ENCODE peak calls at places on chromosomes 2 and 18, in four cellular contexts. J is HepG2, V is H1, F is GM12878. T is an unnamed sample. For H3K27me3, the result is how much of the 10 kb centered on the place peaks cover.

GRCh38 chr2:98294711-98295110 is 51.5 kb upstream of the CNGA3 start:
- DNase-seq in F (no peak), J (no peak), V (no peak), T (no peak)

GRCh38 chr18:48902023-48902855 is 48.5 kb downstream of the SMAD7 start:
- DNase-seq in V (no peak), F (no peak), J (peak), T (no peak)

GRCh38 chr2:33444961-33445360 is 31.5 kb upstream of the RASGRP3 start:
- DNase-seq in V (no peak), J (no peak), F (no peak), T (no peak)

GRCh38 chr18:62404881-62405280 is 79.8 kb downstream of the TNFRSF11A start:
- DNase-seq in J (no peak), V (no peak), F (no peak), T (no peak)

GRCh38 chr18:3623769-3624545 is 174.0 kb downstream of the TGIF1 start:
- DNase-seq in J (peak), V (peak), F (no peak), T (no peak)

GRCh38 chr18:33708876-33709275 is 130.9 kb downstream of the ASXL3 start:
- DNase-seq in F (no peak), J (no peak), V (no peak), T (no peak)

GRCh38 chr2:62055724-62056336 is 140.1 kb upstream of the B3GNT2 start:
- DNase-seq in F (no peak), V (no peak), J (no peak), T (no peak)

GRCh38 chr18:22283397-22283796 is 114.0 kb downstream of the GATA6 start:
- DNase-seq in V (no peak), J (no peak), F (no peak), T (no peak)

GRCh38 chr2:53881360-53881759 is 21.6 kb upstream of the GPR75 start:
- DNase-seq in V (no peak), J (no peak), F (no peak), T (no peak)

GRCh38 chr18:42048150-42048549 is 93.1 kb downstream of the PIK3C3 start:
- DNase-seq in V (no peak), F (no peak), J (peak), T (no peak)

GRCh38 chr2:68742638-68743037 is 8.0 kb downstream of the ARHGAP25 start:
- DNase-seq in J (no peak), F (no peak), V (no peak), T (no peak)

GRCh38 chr18:2641638-2642037 is 13.9 kb upstream of the SMCHD1 start:
- DNase-seq in F (peak), V (no peak), J (no peak), T (no peak)

GRCh38 chr2:119744335-119744939 is 15.3 kb upstream of the PTPN4 start:
- DNase-seq in V (no peak), J (peak), F (no peak), T (no peak)

GRCh38 chr2:240454031-240454901 is 18.8 kb downstream of the GPC1 start:
- DNase-seq in F (no peak), J (no peak), V (no peak), T (no peak)

GRCh38 chr18:48828201-48828580 is 122.6 kb downstream of the SMAD7 start:
- DNase-seq in J (no peak), V (no peak), F (no peak), T (no peak)

GRCh38 chr2:109330056-109330455 is 201.1 kb downstream of the SH3RF3 start:
- DNase-seq in V (no peak), F (no peak), J (no peak), T (no peak)

GRCh38 chr2:127404466-127405251 is 13.6 kb upstream of the PROC start:
- DNase-seq in J (no peak), V (no peak), F (no peak), T (no peak)

GRCh38 chr2:46749042-46749461 is 166.6 kb downstream of the MCFD2 start:
- DNase-seq in F (no peak), J (peak), V (no peak), T (no peak)

GRCh38 chr18:67463829-67464228 is 52.7 kb downstream of the DSEL start:
- DNase-seq in V (peak), F (no peak), J (no peak), T (no peak)

GRCh38 chr2:192150166-192150565 is 44.6 kb downstream of the TMEFF2 start:
- DNase-seq in F (no peak), J (no peak), V (no peak), T (no peak)

GRCh38 chr2:181697571-181697970 is 17.3 kb upstream of the NEUROD1 start:
- DNase-seq in V (no peak), F (no peak), J (no peak), T (no peak)

GRCh38 chr2:63977904-63978303 is 41.3 kb downstream of the VPS54 start:
- DNase-seq in F (peak), V (no peak), J (no peak), T (no peak)

GRCh38 chr2:207235621-207236020 is 69.9 kb upstream of the KLF7 start:
- DNase-seq in J (no peak), V (no peak), F (no peak), T (no peak)

GRCh38 chr18:75124551-75124950 is 84.4 kb downstream of the PTGR3 start:
- DNase-seq in J (no peak), F (no peak), V (no peak), T (no peak)

DNA sequence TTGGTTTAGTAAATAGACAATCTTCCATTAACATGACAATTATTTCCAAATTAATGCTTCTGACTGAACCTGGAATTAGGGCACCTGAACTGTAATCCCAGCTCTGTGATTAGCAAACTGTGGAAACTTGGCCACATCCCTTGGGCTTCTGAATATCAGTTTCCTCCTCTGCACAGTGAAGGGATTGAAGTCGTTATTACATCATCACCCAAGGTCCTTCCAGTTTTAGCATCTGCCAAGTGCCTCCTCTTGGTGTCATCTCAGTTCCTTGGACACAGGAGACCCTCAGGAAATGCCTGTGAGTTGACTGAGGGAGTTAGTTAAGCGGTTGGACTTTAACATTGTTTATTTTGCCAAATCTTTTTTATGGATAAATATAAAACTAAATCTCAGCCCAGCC is 64.8 kb downstream of the MOGAT1 start:
- DNase-seq in J (no peak), F (no peak), V (no peak), T (no peak)
- H3K27me3 ChIP-seq in J (under half), F (under half), V (under half), T (under half)

GRCh38 chr18:38552729-38553411 is 987.3 kb upstream of the CELF4 start:
- DNase-seq in V (no peak), F (no peak), J (no peak), T (peak)
- H3K9ac ChIP-seq in V (no peak), F (no peak), J (no peak), T (no peak)

GRCh38 chr2:20624156-20624883 is 26.6 kb downstream of the HS1BP3 start:
- DNase-seq in F (no peak), J (no peak), V (no peak), T (no peak)
- TF ChIP-seq SUZ12 in F (no peak), J (no peak), V (no peak), T (no peak)

GRCh38 chr2:236177604-236177966 is 9.4 kb upstream of the GBX2 start:
- DNase-seq in V (peak), F (no peak), J (peak), T (no peak)
- H3K27me3 ChIP-seq in V (half or more), F (under half), J (half or more), T (half or more)

T was measured in NT2/D1.